ENCODE peak calls at places on chromosomes 13 and 19, in four cellular contexts. B, I, D and G are unnamed samples.

GRCh38 chr19:40279761-40280607 is 5.2 kb downstream of the AKT2 start:
- DNase-seq in B (no peak), I (no peak), D (no peak), G (peak)

GRCh38 chr13:80577285-80577684 is 236.4 kb upstream of the SPRY2 start:
- DNase-seq in B (no peak), I (no peak), D (no peak), G (no peak)

GRCh38 chr13:94343243-94343585 is 136.3 kb downstream of the DCT start:
- DNase-seq in B (no peak), I (no peak), D (no peak), G (no peak)

GRCh38 chr19:18832331-18833140 is 777 bp downstream of the UPF1 start:
- DNase-seq in B (no peak), I (no peak), D (no peak), G (peak)

GRCh38 chr13:25587581-25587980 is 215.8 kb downstream of the ATP8A2 start:
- DNase-seq in B (no peak), I (no peak), D (no peak), G (no peak)

GRCh38 chr19:46732172-46732938 is 13.5 kb upstream of the FKRP start:
- DNase-seq in B (no peak), I (no peak), D (no peak), G (peak)

GRCh38 chr19:42153606-42154405 is 21.6 kb upstream of the POU2F2 start:
- DNase-seq in B (no peak), I (no peak), D (no peak), G (no peak)

GRCh38 chr19:23404676-23405075 is 9.4 kb upstream of the ZNF91 start:
- DNase-seq in B (no peak), I (no peak), D (no peak), G (no peak)

GRCh38 chr13:79307866-79308298 is 98.2 kb downstream of the RBM26 start:
- DNase-seq in B (peak), I (no peak), D (peak), G (peak)

GRCh38 chr13:113995051-113995601 is 21.2 kb upstream of the C13orf46 start:
- DNase-seq in B (no peak), I (no peak), D (peak), G (no peak)